ENCODE peak calls at places on chromosomes 3 and 15, in seven cellular contexts. One of them, this sample, is unnamed.

GRCh38 chr3:147699175-147699838 is 290.1 kb downstream of the ZIC1 start:
- DNase-seq in esophagus muscularis mucosa: no peak
- DNase-seq in HCT116: peak; percentile 3
- DNase-seq in testis: no peak
- DNase-seq in suprapubic skin: no peak
- DNase-seq in heart left ventricle: no peak
- DNase-seq in IMR-90: peak; percentile 21
- DNase-seq in this sample: no peak

GRCh38 chr3:127211118-127212060 is 18.5 kb downstream of the PRR23E start:
- DNase-seq in esophagus muscularis mucosa: no peak
- DNase-seq in HCT116: no peak
- DNase-seq in testis: no peak
- DNase-seq in suprapubic skin: peak; percentile 15
- DNase-seq in heart left ventricle: no peak
- DNase-seq in IMR-90: no peak
- DNase-seq in this sample: no peak

GRCh38 chr3:124552224-124552623 is 178.0 kb upstream of the UMPS start:
- DNase-seq in esophagus muscularis mucosa: no peak
- DNase-seq in HCT116: no peak
- DNase-seq in testis: no peak
- DNase-seq in suprapubic skin: no peak
- DNase-seq in heart left ventricle: no peak
- DNase-seq in IMR-90: peak; percentile 4
- DNase-seq in this sample: no peak

GRCh38 chr15:98154863-98155262 is 194.4 kb downstream of the ARRDC4 start:
- DNase-seq in esophagus muscularis mucosa: no peak
- DNase-seq in HCT116: no peak
- DNase-seq in testis: no peak
- DNase-seq in suprapubic skin: no peak
- DNase-seq in heart left ventricle: no peak
- DNase-seq in IMR-90: peak; percentile 0
- DNase-seq in this sample: no peak

GRCh38 chr3:45593708-45594601 is 596 bp upstream of the LIMD1 start:
- DNase-seq in esophagus muscularis mucosa: no peak
- DNase-seq in HCT116: peak; percentile 47
- DNase-seq in testis: peak; percentile 73
- DNase-seq in suprapubic skin: peak; percentile 78
- DNase-seq in heart left ventricle: peak; percentile 82
- DNase-seq in IMR-90: peak; percentile 68
- DNase-seq in this sample: peak; percentile 73

GRCh38 chr3:133301194-133301593 is 98.7 kb upstream of the BFSP2 start:
- DNase-seq in esophagus muscularis mucosa: no peak
- DNase-seq in HCT116: no peak
- DNase-seq in testis: no peak
- DNase-seq in suprapubic skin: no peak
- DNase-seq in heart left ventricle: no peak
- DNase-seq in IMR-90: peak; percentile 96
- DNase-seq in this sample: no peak

GRCh38 chr3:156745766-156746165 is 71.4 kb downstream of the TIPARP start:
- DNase-seq in esophagus muscularis mucosa: peak; percentile 17
- DNase-seq in HCT116: no peak
- DNase-seq in testis: no peak
- DNase-seq in suprapubic skin: no peak
- DNase-seq in heart left ventricle: no peak
- DNase-seq in IMR-90: no peak
- DNase-seq in this sample: no peak

GRCh38 chr15:27514526-27514925 is 543.5 kb downstream of the GABRG3 start:
- DNase-seq in esophagus muscularis mucosa: no peak
- DNase-seq in HCT116: no peak
- DNase-seq in testis: no peak
- DNase-seq in suprapubic skin: no peak
- DNase-seq in heart left ventricle: no peak
- DNase-seq in IMR-90: no peak
- DNase-seq in this sample: no peak

GRCh38 chr3:102614580-102614979 is 179.8 kb downstream of the ZPLD1 start:
- DNase-seq in esophagus muscularis mucosa: no peak
- DNase-seq in HCT116: no peak
- DNase-seq in testis: no peak
- DNase-seq in suprapubic skin: no peak
- DNase-seq in heart left ventricle: no peak
- DNase-seq in IMR-90: no peak
- DNase-seq in this sample: no peak

GRCh38 chr3:116302087-116302747 is 143.1 kb downstream of the LSAMP start:
- DNase-seq in esophagus muscularis mucosa: no peak
- DNase-seq in HCT116: no peak
- DNase-seq in testis: no peak
- DNase-seq in suprapubic skin: no peak
- DNase-seq in heart left ventricle: no peak
- DNase-seq in IMR-90: peak; percentile 41
- DNase-seq in this sample: no peak

GRCh38 chr15:90959894-90960293 is 5.2 kb downstream of the RCCD1 start:
- DNase-seq in esophagus muscularis mucosa: no peak
- DNase-seq in HCT116: no peak
- DNase-seq in testis: no peak
- DNase-seq in suprapubic skin: peak; percentile 64
- DNase-seq in heart left ventricle: peak; percentile 80
- DNase-seq in IMR-90: peak; percentile 18
- DNase-seq in this sample: no peak

GRCh38 chr3:186340211-186340610 is 21.8 kb downstream of the DGKG start:
- DNase-seq in esophagus muscularis mucosa: no peak
- DNase-seq in HCT116: no peak
- DNase-seq in testis: no peak
- DNase-seq in suprapubic skin: no peak
- DNase-seq in heart left ventricle: no peak
- DNase-seq in IMR-90: no peak
- DNase-seq in this sample: no peak

GRCh38 chr15:60000824-60001641 is 3.1 kb upstream of the FOXB1 start:
- DNase-seq in esophagus muscularis mucosa: no peak
- DNase-seq in HCT116: no peak
- DNase-seq in testis: no peak
- DNase-seq in suprapubic skin: no peak
- DNase-seq in heart left ventricle: no peak
- DNase-seq in IMR-90: no peak
- DNase-seq in this sample: no peak

GRCh38 chr15:84929795-84930371 is 45.4 kb downstream of the SLC28A1 start:
- DNase-seq in esophagus muscularis mucosa: no peak
- DNase-seq in HCT116: peak; percentile 94
- DNase-seq in testis: no peak
- DNase-seq in suprapubic skin: no peak
- DNase-seq in heart left ventricle: no peak
- DNase-seq in IMR-90: peak; percentile 72
- DNase-seq in this sample: no peak

GRCh38 chr3:153043729-153044314 is 118.2 kb upstream of the RAP2B start:
- DNase-seq in esophagus muscularis mucosa: no peak
- DNase-seq in HCT116: no peak
- DNase-seq in testis: no peak
- DNase-seq in suprapubic skin: no peak
- DNase-seq in heart left ventricle: no peak
- DNase-seq in IMR-90: peak; percentile 50
- DNase-seq in this sample: no peak

GRCh38 chr3:45064512-45065372 is 38.6 kb downstream of the CLEC3B start:
- DNase-seq in esophagus muscularis mucosa: no peak
- DNase-seq in HCT116: peak; percentile 23
- DNase-seq in testis: no peak
- DNase-seq in suprapubic skin: no peak
- DNase-seq in heart left ventricle: peak; percentile 40
- DNase-seq in IMR-90: peak; percentile 94
- DNase-seq in this sample: no peak

GRCh38 chr15:79593119-79593869 is 161.2 kb downstream of the MINAR1 start:
- DNase-seq in esophagus muscularis mucosa: peak; percentile 42
- DNase-seq in HCT116: no peak
- DNase-seq in testis: no peak
- DNase-seq in suprapubic skin: no peak
- DNase-seq in heart left ventricle: no peak
- DNase-seq in IMR-90: peak; percentile 22
- DNase-seq in this sample: no peak

GRCh38 chr3:44065311-44065710 is 176.4 kb upstream of the TOPAZ1 start:
- DNase-seq in esophagus muscularis mucosa: no peak
- DNase-seq in HCT116: no peak
- DNase-seq in testis: no peak
- DNase-seq in suprapubic skin: no peak
- DNase-seq in heart left ventricle: no peak
- DNase-seq in IMR-90: no peak
- DNase-seq in this sample: no peak

GRCh38 chr15:73781038-73781925 is 28.1 kb upstream of the INSYN1 start:
- DNase-seq in esophagus muscularis mucosa: no peak
- DNase-seq in HCT116: no peak
- DNase-seq in testis: peak; percentile 72
- DNase-seq in suprapubic skin: no peak
- DNase-seq in heart left ventricle: no peak
- DNase-seq in IMR-90: peak; percentile 21
- DNase-seq in this sample: no peak

DNA sequence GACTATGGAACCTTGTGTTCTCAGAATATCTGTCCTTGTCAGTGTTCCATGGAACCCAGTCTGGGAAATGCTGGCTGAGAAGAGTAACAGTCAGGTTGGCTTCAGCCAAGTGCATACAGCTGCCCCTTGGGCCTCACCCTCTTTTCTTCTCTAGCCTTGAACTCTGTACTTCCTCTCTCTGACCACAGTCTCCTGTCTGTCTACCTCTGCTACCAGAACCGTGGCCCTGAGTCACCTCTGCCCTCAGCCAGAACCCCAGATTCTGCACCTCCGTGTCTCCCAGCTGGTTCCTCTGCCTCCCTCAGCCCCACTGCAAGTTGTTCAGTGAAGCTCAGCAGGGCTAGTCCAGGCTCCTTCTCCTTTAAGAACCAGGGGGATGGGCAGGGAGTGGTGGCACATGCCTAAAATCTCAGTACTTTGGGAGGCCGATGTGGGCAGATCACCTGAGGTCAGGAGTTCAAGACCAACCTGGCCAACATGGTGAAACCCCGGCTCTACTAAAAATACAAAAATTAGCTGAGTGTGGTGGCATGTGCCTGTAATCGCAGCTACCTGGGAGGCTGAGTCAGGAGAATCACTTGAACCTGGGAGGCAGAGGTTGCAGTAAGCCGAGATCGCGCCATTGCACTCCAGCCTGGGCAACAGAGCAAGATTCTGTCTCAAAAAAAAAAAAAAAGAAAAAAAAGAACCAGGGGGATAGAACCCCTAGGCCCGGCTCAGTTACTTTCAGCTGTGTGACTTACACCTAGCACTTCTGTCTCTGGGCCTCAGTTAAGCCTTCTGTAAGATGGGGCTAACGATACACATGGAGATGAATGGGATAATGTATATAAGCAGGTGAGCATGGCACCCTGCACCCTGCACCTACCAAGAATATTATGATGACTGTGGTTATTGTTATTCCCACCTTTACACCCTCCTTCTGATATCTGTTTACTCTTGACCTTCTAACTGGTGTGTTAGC is 24.3 kb upstream of the TATDN2 start:
- DNase-seq in esophagus muscularis mucosa: no peak
- DNase-seq in HCT116: no peak
- DNase-seq in testis: no peak
- DNase-seq in suprapubic skin: no peak
- DNase-seq in heart left ventricle: no peak
- DNase-seq in IMR-90: no peak
- DNase-seq in this sample: no peak
- H3K4me1 ChIP-seq in esophagus muscularis mucosa: peaks cover 8% of the 10 kb centered on the region
- H3K4me1 ChIP-seq in HCT116: peaks cover 35% of the 10 kb centered on the region
- H3K4me1 ChIP-seq in testis: no peaks in the 10 kb centered on the region
- H3K4me1 ChIP-seq in suprapubic skin: peaks cover 6% of the 10 kb centered on the region
- H3K4me1 ChIP-seq in heart left ventricle: no peaks in the 10 kb centered on the region
- H3K4me1 ChIP-seq in IMR-90: peaks cover 8% of the 10 kb centered on the region
- H3K4me1 ChIP-seq in this sample: no peaks in the 10 kb centered on the region

DNA sequence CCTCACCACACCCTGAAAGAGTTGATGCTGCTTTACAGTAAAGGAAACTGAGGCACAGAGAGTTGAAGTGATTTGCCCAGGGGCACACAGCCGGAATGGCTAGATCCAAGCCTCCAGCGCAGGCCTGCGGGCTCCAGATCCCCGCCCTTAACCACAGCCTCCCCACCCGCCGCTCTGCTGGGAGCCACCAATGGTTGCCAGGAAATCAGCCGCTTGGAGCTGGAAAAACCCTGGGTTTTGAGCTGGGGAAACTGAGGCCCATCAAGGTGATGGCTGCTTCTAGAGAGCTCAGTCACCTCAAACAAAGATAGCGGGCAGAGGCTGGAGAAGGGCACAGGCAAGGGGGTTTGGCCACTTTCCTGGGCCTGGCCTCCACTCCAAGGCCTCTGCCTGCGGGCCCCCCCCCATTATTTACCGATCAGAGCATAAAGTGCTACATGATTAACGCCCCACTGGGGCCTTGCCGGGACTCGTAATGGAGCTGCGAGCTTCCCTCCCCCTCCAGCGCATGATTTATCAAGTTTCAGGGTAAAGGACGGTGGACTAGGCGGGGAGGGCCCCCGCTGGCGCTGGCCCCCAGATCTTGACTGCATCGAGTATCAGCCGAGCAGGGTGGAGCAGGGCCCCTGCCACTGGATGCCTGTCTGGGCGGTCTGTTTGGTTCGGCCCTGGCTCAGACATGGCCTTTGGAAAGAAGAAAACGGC is 9.2 kb downstream of the PLXND1 start:
- DNase-seq in esophagus muscularis mucosa: no peak
- DNase-seq in HCT116: no peak
- DNase-seq in testis: peak; percentile 54
- DNase-seq in suprapubic skin: no peak
- DNase-seq in heart left ventricle: peak; percentile 68
- DNase-seq in IMR-90: peak; percentile 36
- DNase-seq in this sample: peak; percentile 79
- H3K4me3 ChIP-seq in esophagus muscularis mucosa: peak overlapping the region; percentile 20
- H3K4me3 ChIP-seq in HCT116: no peak overlapping the region
- H3K4me3 ChIP-seq in testis: no peak overlapping the region
- H3K4me3 ChIP-seq in suprapubic skin: peak overlapping the region; percentile 4
- H3K4me3 ChIP-seq in heart left ventricle: peak overlapping the region; percentile 30
- H3K4me3 ChIP-seq in IMR-90: no peak overlapping the region
- H3K4me3 ChIP-seq in this sample: peak overlapping the region; percentile 13

DNA sequence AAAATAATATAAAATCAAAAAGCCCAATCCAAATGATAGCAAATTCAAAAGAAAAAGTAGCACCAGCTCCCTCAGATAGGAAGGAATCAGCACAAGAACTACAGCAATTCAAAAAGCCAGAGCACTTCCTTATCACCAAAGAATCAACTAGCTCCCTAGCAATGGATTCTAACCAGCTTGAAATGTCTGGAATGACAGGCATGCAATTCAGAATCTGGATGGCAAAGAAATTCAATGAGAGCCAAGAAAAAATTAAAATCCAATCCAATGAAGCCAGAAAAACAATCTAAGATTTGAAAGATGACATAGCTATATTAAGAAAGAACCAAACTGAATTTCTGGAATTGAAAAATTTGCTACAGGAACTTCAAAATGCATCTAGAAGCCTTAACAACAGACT is 1334.4 kb upstream of the ALCAM start:
- DNase-seq in esophagus muscularis mucosa: no peak
- DNase-seq in HCT116: no peak
- DNase-seq in testis: no peak
- DNase-seq in suprapubic skin: no peak
- DNase-seq in heart left ventricle: no peak
- DNase-seq in IMR-90: no peak
- DNase-seq in this sample: no peak
- TF ChIP-seq POLR2A in esophagus muscularis mucosa: no peak
- TF ChIP-seq POLR2A in HCT116: no peak
- TF ChIP-seq POLR2A in testis: no peak
- TF ChIP-seq POLR2A in suprapubic skin: no peak
- TF ChIP-seq POLR2A in heart left ventricle: no peak
- TF ChIP-seq POLR2A in IMR-90: no peak
- TF ChIP-seq POLR2A in this sample: no peak

DNA sequence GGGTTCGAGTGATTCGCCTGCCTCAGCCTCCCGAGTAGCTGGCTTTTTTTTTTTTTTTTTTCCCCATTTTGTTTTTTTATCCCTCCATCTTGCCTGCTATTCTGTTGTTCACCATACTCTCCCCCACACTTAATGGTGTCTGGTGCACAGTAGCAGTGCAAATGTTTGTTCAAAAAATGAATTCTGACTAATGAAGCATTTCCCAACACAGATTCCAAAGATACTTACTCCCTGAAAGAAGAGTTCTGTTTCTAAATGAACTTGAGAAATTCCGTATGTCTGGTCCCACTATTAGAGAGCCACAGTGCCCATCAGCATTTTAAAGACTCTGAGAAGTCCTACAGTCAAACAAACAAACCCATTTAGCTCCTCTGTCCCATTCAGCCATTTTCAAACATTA is 9.5 kb downstream of the EDEM1 start:
- DNase-seq in esophagus muscularis mucosa: no peak
- DNase-seq in HCT116: no peak
- DNase-seq in testis: no peak
- DNase-seq in suprapubic skin: no peak
- DNase-seq in heart left ventricle: no peak
- DNase-seq in IMR-90: peak; percentile 60
- DNase-seq in this sample: no peak
- H3K4me1 ChIP-seq in esophagus muscularis mucosa: peaks cover 47% of the 10 kb centered on the region
- H3K4me1 ChIP-seq in HCT116: peaks cover 46% of the 10 kb centered on the region
- H3K4me1 ChIP-seq in testis: peaks cover 6% of the 10 kb centered on the region
- H3K4me1 ChIP-seq in suprapubic skin: peaks cover 72% of the 10 kb centered on the region
- H3K4me1 ChIP-seq in heart left ventricle: no peaks in the 10 kb centered on the region
- H3K4me1 ChIP-seq in IMR-90: peaks cover 24% of the 10 kb centered on the region
- H3K4me1 ChIP-seq in this sample: no peaks in the 10 kb centered on the region

This sample was measured in uterus.